ENCODE peak calls at places on chromosome 3, in six cellular contexts. K is endothelial cell of umbilical vein, D is uterus, A is fibroblast of mammary gland, Z is Calu3, J is brain microvascular endothelial cell. X is an unnamed sample.

GRCh38 chr3:23954144-23954543 is 9.1 kb downstream of the NR1D2 start:
- DNase-seq in K (no peak), D (no peak), A (no peak), Z (no peak), J (no peak), X (no peak)

GRCh38 chr3:356947-357346 is 160.4 kb downstream of the CHL1 start:
- DNase-seq in K (no peak), D (peak), A (peak), Z (no peak), J (no peak), X (no peak)

GRCh38 chr3:138174421-138175122 is at the start of gene DBR1:
- DNase-seq in K (peak), D (peak), A (peak), Z (peak), J (peak), X (peak)

GRCh38 chr3:152516195-152516594 is 247.5 kb downstream of the MBNL1 start:
- DNase-seq in K (no peak), D (no peak), A (no peak), Z (no peak), J (no peak), X (no peak)

GRCh38 chr3:158105124-158105709 is 1.0 kb downstream of the SHOX2 start:
- DNase-seq in K (no peak), D (peak), A (peak), Z (peak), J (no peak), X (no peak)

GRCh38 chr3:105827959-105828358 is 40.9 kb downstream of the CBLB start:
- DNase-seq in K (peak), D (no peak), A (peak), Z (peak), J (peak), X (peak)

GRCh38 chr3:23865595-23866396 is 51.0 kb downstream of the NKIRAS1 start:
- DNase-seq in K (peak), D (no peak), A (peak), Z (peak), J (peak), X (peak)

GRCh38 chr3:191434036-191434435 is 26.9 kb upstream of the PYDC2 start:
- DNase-seq in K (no peak), D (no peak), A (no peak), Z (no peak), J (no peak), X (no peak)

GRCh38 chr3:116512931-116513330 is 67.6 kb upstream of the LSAMP start:
- DNase-seq in K (no peak), D (no peak), A (no peak), Z (no peak), J (no peak), X (no peak)

GRCh38 chr3:4588410-4588809 is 95.3 kb downstream of the ITPR1 start:
- DNase-seq in K (no peak), D (peak), A (peak), Z (no peak), J (peak), X (peak)

GRCh38 chr3:36149447-36149865 is 230.8 kb upstream of the STAC start:
- DNase-seq in K (no peak), D (no peak), A (no peak), Z (peak), J (no peak), X (no peak)

GRCh38 chr3:149958171-149958796 is 12.4 kb downstream of the PFN2 start:
- DNase-seq in K (no peak), D (no peak), A (peak), Z (no peak), J (no peak), X (no peak)

DNA sequence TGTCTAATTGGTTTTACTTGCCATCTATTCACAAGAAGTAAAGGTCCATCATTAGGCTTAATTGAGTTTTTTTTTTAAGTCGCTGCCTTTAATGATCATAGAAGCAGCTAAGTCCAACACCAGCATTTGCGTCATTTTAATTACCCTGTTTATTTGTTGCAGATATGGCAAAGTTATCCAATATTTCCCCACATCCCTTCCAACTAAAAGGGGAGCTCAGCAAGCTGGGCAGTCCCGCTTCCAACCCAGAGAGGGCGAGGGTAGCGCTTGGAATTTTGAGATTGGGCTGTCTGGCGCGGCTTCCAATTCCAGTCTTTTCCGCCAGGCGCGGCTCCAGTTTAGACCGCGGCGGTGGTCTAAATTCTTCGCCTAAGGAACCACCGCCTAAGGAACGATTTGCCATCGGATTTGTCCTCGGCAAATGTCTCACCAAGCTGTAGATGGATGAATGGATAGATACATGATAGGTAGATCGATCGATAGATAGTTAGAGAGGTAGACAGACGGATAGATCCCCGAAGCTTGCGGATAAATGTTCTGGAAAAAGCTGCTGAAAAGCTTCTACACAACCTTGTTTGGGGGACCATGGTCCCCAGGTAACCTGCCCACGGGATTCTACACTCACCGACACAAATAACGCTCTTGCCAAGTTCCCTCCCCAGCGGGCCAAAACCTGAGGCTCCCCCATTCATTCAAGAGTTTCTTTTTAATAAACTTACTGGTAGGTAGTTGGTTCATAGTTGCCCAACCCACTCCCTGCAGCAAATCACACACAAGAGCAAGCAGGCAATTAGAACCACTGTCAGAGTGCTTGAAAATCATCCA is 49.2 kb downstream of the ZIC4 start:
- DNase-seq in K (no peak), D (no peak), A (peak), Z (no peak), J (no peak), X (no peak)
- TF ChIP-seq CTCF in K (peak), D (no peak), A (peak), Z (no peak), J (peak), X (peak)

GRCh38 chr3:170497197-170497596 is 78.5 kb downstream of the CLDN11 start:
- DNase-seq in K (no peak), D (no peak), A (no peak), Z (no peak), J (no peak), X (peak)

GRCh38 chr3:170496868-170497140 is 78.1 kb downstream of the CLDN11 start:
- DNase-seq in K (no peak), D (no peak), A (no peak), Z (no peak), J (no peak), X (no peak)

GRCh38 chr3:170493712-170494182 is 75.1 kb downstream of the CLDN11 start:
- DNase-seq in K (no peak), D (no peak), A (peak), Z (no peak), J (peak), X (peak)

GRCh38 chr3:170494766-170495165 is 76.1 kb downstream of the CLDN11 start:
- DNase-seq in K (no peak), D (peak), A (peak), Z (no peak), J (no peak), X (no peak)

DNA sequence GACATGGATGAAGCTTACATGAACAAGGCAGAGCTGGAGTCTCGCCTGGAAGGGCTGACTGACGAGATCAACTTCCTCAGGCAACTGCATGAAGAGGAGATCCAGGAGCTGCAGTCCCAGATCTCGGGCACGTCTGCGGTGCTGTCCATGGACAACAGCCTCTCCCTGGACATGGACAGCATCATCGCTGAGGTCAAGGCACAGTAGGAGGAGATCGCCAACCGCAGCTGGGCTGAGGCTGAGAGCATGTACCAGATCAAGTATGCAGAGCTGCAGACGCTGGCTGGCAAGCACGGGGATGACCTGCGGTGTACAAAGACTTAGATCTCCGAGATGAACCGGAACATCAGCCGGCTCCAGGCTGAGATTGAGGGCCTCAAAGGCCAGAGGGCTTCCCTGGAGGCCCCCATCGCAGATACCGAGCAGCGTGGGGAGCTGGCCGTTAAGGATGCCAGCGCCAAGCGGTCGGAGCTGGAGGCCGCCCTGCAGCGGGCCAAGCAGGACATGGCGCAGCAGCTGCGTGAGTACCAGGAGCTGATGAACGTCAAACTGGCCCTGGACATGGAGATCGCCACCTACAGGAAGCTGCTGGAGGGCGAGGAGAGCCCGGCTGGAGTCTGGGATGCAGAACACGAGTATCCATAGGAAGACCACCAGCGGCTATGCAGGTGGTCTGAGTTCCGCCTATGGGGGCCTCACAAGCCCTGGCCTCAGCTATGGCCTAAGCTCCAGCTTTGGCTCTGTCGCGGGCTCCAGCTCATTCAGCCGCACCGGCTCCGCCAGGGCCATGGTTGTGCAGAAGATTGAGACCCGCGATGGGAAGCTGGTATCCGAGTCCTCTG is 77.6 kb downstream of the CLDN11 start:
- DNase-seq in K (no peak), D (no peak), A (no peak), Z (no peak), J (no peak), X (no peak)
- TF ChIP-seq CTCF in K (no peak), D (no peak), A (no peak), Z (no peak), J (peak), X (no peak)

DNA sequence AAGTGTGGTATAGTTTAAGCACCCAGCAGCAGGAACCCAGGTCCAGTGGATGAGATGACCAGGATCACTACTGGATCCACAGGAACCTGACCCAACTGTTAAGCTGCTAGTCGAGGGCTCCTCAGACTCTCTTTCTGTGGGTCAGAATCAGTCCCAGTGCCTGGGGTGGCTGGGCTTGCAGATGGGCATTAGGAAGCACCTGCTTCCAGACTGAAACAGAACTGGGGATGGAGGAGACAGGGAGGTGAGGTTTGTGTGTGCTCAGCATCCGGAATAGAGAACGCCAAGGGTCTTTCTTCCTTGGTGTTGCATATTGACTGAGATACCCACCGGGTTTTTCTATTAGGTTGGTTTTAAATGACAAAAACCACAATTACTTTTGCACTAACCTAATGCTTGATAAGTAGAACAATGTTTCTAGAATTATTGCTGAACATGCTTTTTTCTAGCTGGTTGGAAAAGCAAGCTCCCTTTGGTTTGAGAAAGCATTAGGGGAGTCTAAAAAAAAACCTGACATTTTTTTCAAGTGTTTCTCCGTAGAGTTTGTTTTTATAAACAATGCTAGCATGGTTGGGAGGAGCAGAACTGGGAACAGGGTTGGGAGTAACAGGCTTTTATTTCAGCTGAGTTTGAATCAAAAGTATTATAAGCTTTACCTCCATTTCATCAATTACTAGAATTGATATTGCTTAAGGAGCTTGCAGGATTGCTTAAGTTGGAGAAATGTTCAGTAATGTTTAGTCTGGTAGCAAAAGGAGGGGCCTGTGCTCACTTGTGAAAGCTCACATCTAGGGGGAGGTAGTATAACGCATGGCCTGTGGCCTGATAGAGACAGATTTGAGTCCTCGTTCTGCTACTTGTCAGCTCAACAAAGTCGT is 913 bp downstream of the ST3GAL6 start:
- DNase-seq in K (peak), D (no peak), A (no peak), Z (no peak), J (no peak), X (peak)
- TF ChIP-seq CTCF in K (no peak), D (no peak), A (no peak), Z (no peak), J (no peak), X (no peak)

DNA sequence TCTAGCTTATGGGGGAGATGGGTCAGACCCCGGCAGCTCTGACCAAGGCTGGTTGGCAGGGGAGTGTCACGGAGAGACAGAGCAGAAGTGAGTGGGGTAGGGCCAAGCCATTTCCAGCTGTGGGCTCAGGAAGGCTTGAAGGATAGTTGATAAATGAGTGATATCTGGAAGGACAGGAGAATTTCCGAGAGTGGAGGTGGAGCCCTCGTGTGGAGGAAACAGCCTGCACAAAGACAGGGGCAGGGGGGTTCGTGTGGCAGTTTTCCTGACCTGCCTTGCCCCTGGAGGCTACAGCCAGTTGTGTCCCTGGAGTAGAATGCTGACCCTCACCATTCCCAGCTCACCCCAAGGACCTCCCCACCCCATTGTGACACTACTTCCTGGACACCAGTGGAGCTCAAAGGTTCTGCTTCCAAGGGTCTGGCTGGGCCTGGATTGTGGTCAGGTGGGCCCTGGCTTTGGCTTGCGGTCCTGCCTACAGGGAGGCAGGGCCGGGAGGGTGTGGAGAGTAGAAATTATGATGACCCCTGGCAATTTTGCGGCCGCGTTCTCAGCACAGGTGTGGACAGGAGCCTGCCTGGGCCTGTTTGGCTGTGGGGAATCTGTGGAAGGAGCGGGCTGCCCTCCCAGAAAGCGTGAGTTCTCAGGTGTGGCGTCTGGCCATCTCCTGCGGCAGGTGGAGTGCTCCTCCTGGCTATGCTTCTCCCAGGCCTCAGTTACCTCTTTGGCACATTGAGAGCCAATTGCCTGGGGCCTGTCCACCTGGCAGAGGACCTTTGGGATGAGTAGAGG is at the start of gene SLC22A14:
- DNase-seq in K (no peak), D (no peak), A (no peak), Z (no peak), J (no peak), X (no peak)
- TF ChIP-seq CTCF in K (no peak), D (no peak), A (no peak), Z (no peak), J (peak), X (peak)

GRCh38 chr3:114212646-114213045 is 24.7 kb downstream of the ZNF80 start:
- DNase-seq in K (no peak), D (no peak), A (no peak), Z (no peak), J (no peak), X (no peak)

GRCh38 chr3:114216186-114216970 is 21.0 kb downstream of the ZNF80 start:
- DNase-seq in K (no peak), D (no peak), A (peak), Z (no peak), J (peak), X (peak)

GRCh38 chr3:114214542-114215341 is 22.6 kb downstream of the ZNF80 start:
- DNase-seq in K (no peak), D (no peak), A (no peak), Z (no peak), J (no peak), X (no peak)

GRCh38 chr3:114213262-114213668 is 24.1 kb downstream of the ZNF80 start:
- DNase-seq in K (peak), D (no peak), A (peak), Z (no peak), J (peak), X (peak)

GRCh38 chr3:114213669-114214541 is 23.5 kb downstream of the ZNF80 start:
- DNase-seq in K (peak), D (no peak), A (peak), Z (peak), J (peak), X (peak)
- TF ChIP-seq CTCF in K (no peak), D (no peak), A (no peak), Z (no peak), J (peak), X (peak)

GRCh38 chr3:126348308-126348920 is 8.8 kb downstream of the KLF15 start:
- DNase-seq in K (no peak), D (peak), A (peak), Z (no peak), J (no peak), X (peak)

GRCh38 chr3:126345641-126346460 is 11.4 kb downstream of the KLF15 start:
- DNase-seq in K (no peak), D (peak), A (no peak), Z (peak), J (no peak), X (no peak)

GRCh38 chr3:126349071-126349470 is 8.1 kb downstream of the KLF15 start:
- DNase-seq in K (no peak), D (peak), A (no peak), Z (no peak), J (no peak), X (no peak)

GRCh38 chr3:126346466-126346865 is 10.7 kb downstream of the KLF15 start:
- DNase-seq in K (no peak), D (no peak), A (no peak), Z (no peak), J (no peak), X (no peak)

DNA sequence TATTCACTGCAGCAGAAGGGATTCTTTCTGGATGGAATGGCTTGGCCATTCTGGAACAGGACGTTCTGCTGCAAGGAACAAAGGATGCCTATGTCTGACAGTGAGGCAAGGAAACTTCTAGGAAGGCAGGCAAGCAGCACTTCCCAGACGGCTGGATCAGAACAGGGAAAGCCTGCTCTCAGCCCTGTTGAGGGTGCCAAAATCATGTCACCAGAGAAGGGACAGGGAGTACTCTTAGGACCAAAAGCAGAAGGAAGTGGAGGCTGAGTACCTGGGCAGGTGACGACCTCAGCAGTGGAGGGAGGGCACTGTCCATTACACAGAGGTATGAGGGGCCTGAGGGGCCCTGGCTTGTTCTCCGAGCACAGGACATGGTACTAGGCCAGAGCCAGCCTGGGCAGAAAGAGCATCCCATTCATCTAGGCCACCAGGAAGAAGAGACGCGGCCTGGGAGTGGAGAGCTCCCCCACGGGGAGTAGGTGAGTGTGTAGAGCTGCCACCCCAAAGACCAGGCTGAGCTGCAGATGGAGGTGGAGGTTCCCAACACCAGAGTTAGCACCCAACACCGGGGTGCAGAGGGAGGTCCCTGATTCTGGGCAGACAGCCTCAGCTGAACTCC is 9.6 kb downstream of the KLF15 start:
- DNase-seq in K (no peak), D (peak), A (no peak), Z (peak), J (no peak), X (no peak)
- TF ChIP-seq CTCF in K (no peak), D (no peak), A (no peak), Z (no peak), J (no peak), X (no peak)

GRCh38 chr3:13619661-13620230 is 70.8 kb downstream of the FBLN2 start:
- DNase-seq in K (no peak), D (no peak), A (no peak), Z (no peak), J (no peak), X (no peak)
- TF ChIP-seq CTCF in K (no peak), D (no peak), A (no peak), Z (no peak), J (no peak), X (no peak)